ENCODE peak calls at places on chromosomes 6 and 20, in six cellular contexts. O is Panc1; P is dorsolateral prefrontal cortex; Z is activated CD8-positive, alpha-beta memory T cell treated with anti-CD3 and anti-CD28 coated beads for 4 hours; I is coronary artery; E is Calu3. W is an unnamed sample.

GRCh38 chr6:10960171-10960570 is 73.3 kb downstream of the SYCP2L start:
- DNase-seq in Z (no peak), E (no peak), O (no peak), I (no peak), P (no peak), W (no peak)

GRCh38 chr6:166078294-166078693 is 89.4 kb downstream of the TBXT start:
- DNase-seq in P (no peak), O (no peak), Z (no peak), E (no peak), I (no peak), W (no peak)

GRCh38 chr6:134330555-134330954 is 12.6 kb upstream of the SGK1 start:
- DNase-seq in O (no peak), P (no peak), Z (no peak), E (no peak), I (no peak), W (no peak)

GRCh38 chr20:25320035-25320800 is 70.4 kb downstream of the ABHD12 start:
- DNase-seq in P (no peak), E (no peak), O (no peak), Z (no peak), I (no peak), W (no peak)

GRCh38 chr6:154071236-154071635 is 32.2 kb downstream of the OPRM1 start:
- DNase-seq in Z (no peak), O (no peak), I (no peak), P (no peak), E (no peak), W (no peak)

GRCh38 chr20:50292324-50293243 is 102.0 kb downstream of the CEBPB start:
- DNase-seq in O (no peak), P (no peak), E (peak), Z (no peak), I (peak), W (peak)

GRCh38 chr20:49669601-49670189 is 44.0 kb downstream of the B4GALT5 start:
- DNase-seq in I (no peak), P (no peak), E (no peak), O (no peak), Z (no peak), W (no peak)

GRCh38 chr20:12153616-12154015 is 235.9 kb downstream of the BTBD3 start:
- DNase-seq in E (no peak), P (no peak), I (no peak), O (no peak), Z (no peak), W (no peak)

GRCh38 chr6:146913842-146914562 is 290.2 kb upstream of the STXBP5 start:
- DNase-seq in E (peak), P (no peak), I (peak), O (peak), Z (no peak), W (peak)

GRCh38 chr6:44539701-44540100 is 152.2 kb downstream of the CDC5L start:
- DNase-seq in P (no peak), E (no peak), I (peak), O (no peak), Z (no peak), W (no peak)

GRCh38 chr6:138972226-138972665 is 15.8 kb downstream of the REPS1 start:
- DNase-seq in O (no peak), E (no peak), Z (no peak), P (no peak), I (no peak), W (no peak)

GRCh38 chr6:49949062-49949461 is 14.9 kb downstream of the DEFB114 start:
- DNase-seq in Z (no peak), P (no peak), E (no peak), O (no peak), I (no peak), W (no peak)

GRCh38 chr6:144660545-144660944 is 375.4 kb downstream of the UTRN start:
- DNase-seq in P (no peak), O (no peak), E (no peak), Z (no peak), I (no peak), W (no peak)

GRCh38 chr6:56853541-56853940 is 101.4 kb upstream of the BEND6 start:
- DNase-seq in P (no peak), Z (no peak), I (no peak), E (no peak), O (no peak), W (no peak)

GRCh38 chr20:11452326-11452725 is 465.4 kb upstream of the BTBD3 start:
- DNase-seq in E (no peak), P (no peak), O (no peak), Z (no peak), I (no peak), W (no peak)

GRCh38 chr6:137237413-137238170 is 18.4 kb upstream of the IFNGR1 start:
- DNase-seq in O (no peak), Z (no peak), I (no peak), E (peak), P (no peak), W (no peak)

GRCh38 chr20:5065489-5066383 is 54.0 kb downstream of the PCNA start:
- DNase-seq in E (peak), P (no peak), Z (no peak), I (peak), O (peak), W (peak)

GRCh38 chr20:3080939-3081388 is 3.6 kb downstream of the AVP start:
- DNase-seq in O (no peak), I (no peak), Z (no peak), P (no peak), E (no peak), W (no peak)

GRCh38 chr6:27873101-27874030 is 38.8 kb downstream of the OR2B2 start:
- DNase-seq in Z (peak), I (no peak), P (no peak), O (peak), E (peak), W (no peak)

GRCh38 chr20:3716195-3716834 is 3.9 kb upstream of the SIGLEC1 start:
- DNase-seq in Z (no peak), P (no peak), O (no peak), I (no peak), E (peak), W (peak)

GRCh38 chr20:50346372-50347347 is 156.0 kb downstream of the CEBPB start:
- DNase-seq in Z (no peak), P (peak), O (no peak), I (peak), E (peak), W (no peak)

GRCh38 chr20:44967207-44967807 is 995 bp downstream of the STK4 start:
- DNase-seq in E (no peak), O (no peak), I (no peak), P (no peak), Z (no peak), W (no peak)

GRCh38 chr20:2793471-2793870 is 7.0 kb downstream of the CPXM1 start:
- DNase-seq in Z (no peak), I (no peak), P (no peak), E (no peak), O (no peak), W (no peak)

GRCh38 chr6:30691208-30691872 is 556 bp upstream of the NRM start:
- DNase-seq in E (no peak), Z (no peak), P (no peak), I (no peak), O (no peak), W (no peak)

GRCh38 chr6:145069966-145070365 is 665.4 kb downstream of the EPM2A start:
- DNase-seq in P (no peak), O (no peak), Z (no peak), I (no peak), E (no peak), W (no peak)

GRCh38 chr6:39905640-39905975 is 28.7 kb downstream of the MOCS1 start:
- DNase-seq in E (no peak), O (no peak), P (no peak), I (no peak), Z (no peak), W (no peak)

GRCh38 chr6:111844921-111845320 is 28.3 kb downstream of the FYN start:
- DNase-seq in P (no peak), Z (no peak), O (no peak), E (peak), I (no peak), W (no peak)

GRCh38 chr20:37538003-37538402 is 10.3 kb upstream of the BLCAP start:
- DNase-seq in I (peak), P (no peak), E (peak), O (no peak), Z (no peak), W (no peak)

GRCh38 chr6:17665132-17665531 is 41.6 kb downstream of the NUP153 start:
- DNase-seq in E (no peak), Z (no peak), P (no peak), O (no peak), I (no peak), W (no peak)

GRCh38 chr6:163415176-163415619 is 680 bp downstream of the QKI start:
- DNase-seq in Z (no peak), E (no peak), I (no peak), P (no peak), O (no peak), W (no peak)

GRCh38 chr20:5195655-5196054 is 68.8 kb downstream of the CDS2 start:
- DNase-seq in E (no peak), Z (no peak), O (no peak), P (no peak), I (no peak), W (no peak)

GRCh38 chr6:31083742-31084354 is 28.5 kb downstream of the C6orf15 start:
- DNase-seq in O (no peak), I (no peak), E (peak), P (no peak), Z (no peak), W (no peak)

GRCh38 chr6:111894272-111894671 is 21.0 kb upstream of the FYN start:
- DNase-seq in E (no peak), O (no peak), P (no peak), Z (no peak), I (no peak), W (no peak)

GRCh38 chr20:15603501-15603900 is 969.7 kb downstream of the KIF16B start:
- DNase-seq in I (no peak), E (no peak), O (no peak), Z (no peak), P (no peak), W (no peak)

GRCh38 chr6:39922821-39923220 is 11.4 kb downstream of the MOCS1 start:
- DNase-seq in E (no peak), O (no peak), P (no peak), I (peak), Z (no peak), W (no peak)

GRCh38 chr6:89630488-89630887 is 8.1 kb downstream of the LYRM2 start:
- DNase-seq in O (no peak), P (no peak), Z (no peak), I (no peak), E (no peak), W (no peak)

W was measured in glomerular endothelial cell.